ENCODE peak calls at places on chromosomes 16 and 17, in four cellular contexts. O is K562, T is HCT116, R is HepG2. Y is an unnamed sample. For H3K4me1, the result is how much of the 10 kb centered on the place peaks cover.

GRCh38 chr16:48105976-48106375 is 49.8 kb downstream of the ABCC12 start:
- DNase-seq in O (no peak), T (no peak), R (no peak), Y (no peak)

GRCh38 chr16:59045496-59045895 is 311.4 kb upstream of the GOT2 start:
- DNase-seq in O (no peak), T (no peak), R (no peak), Y (no peak)

GRCh38 chr17:66340720-66341119 is 38.3 kb downstream of the PRKCA start:
- DNase-seq in O (no peak), T (no peak), R (no peak), Y (no peak)

GRCh38 chr16:85971877-85972638 is 73.1 kb downstream of the IRF8 start:
- DNase-seq in O (no peak), T (no peak), R (no peak), Y (no peak)

GRCh38 chr17:75153854-75154194 is 488 bp downstream of the JPT1 start:
- DNase-seq in O (no peak), T (no peak), R (no peak), Y (no peak)

GRCh38 chr16:68529931-68530667 is 9.0 kb upstream of the ZFP90 start:
- DNase-seq in O (peak), T (peak), R (peak), Y (peak)

GRCh38 chr17:51371732-51372151 is 111.4 kb downstream of the UTP18 start:
- DNase-seq in O (peak), T (peak), R (peak), Y (peak)

GRCh38 chr16:47309581-47310312 is 151.1 kb downstream of the ITFG1 start:
- DNase-seq in O (no peak), T (no peak), R (no peak), Y (no peak)

GRCh38 chr17:51085150-51085805 is 35.4 kb downstream of the SPAG9 start:
- DNase-seq in O (no peak), T (no peak), R (no peak), Y (peak)

GRCh38 chr16:31138621-31139578 is 3.4 kb upstream of the PRSS8 start:
- DNase-seq in O (no peak), T (peak), R (peak), Y (no peak)

GRCh38 chr17:43755389-43755875 is 3.2 kb downstream of the SOST start:
- DNase-seq in O (no peak), T (no peak), R (no peak), Y (no peak)

GRCh38 chr16:69818811-69819587 is 56.9 kb downstream of the WWP2 start:
- DNase-seq in O (no peak), T (no peak), R (no peak), Y (no peak)

GRCh38 chr16:14472357-14472756 is 157.7 kb downstream of the PARN start:
- DNase-seq in O (no peak), T (no peak), R (no peak), Y (no peak)
- H3K4me1 ChIP-seq in O (under half), T (under half), R (half or more), Y (under half)

GRCh38 chr16:57044931-57045693 is 47.3 kb upstream of the CPNE2 start:
- DNase-seq in O (no peak), T (no peak), R (no peak), Y (no peak)

GRCh38 chr16:57042157-57043111 is 49.9 kb upstream of the CPNE2 start:
- DNase-seq in O (no peak), T (no peak), R (no peak), Y (no peak)

GRCh38 chr16:57043248-57043647 is 49.1 kb upstream of the CPNE2 start:
- DNase-seq in O (no peak), T (no peak), R (no peak), Y (no peak)

GRCh38 chr16:57048095-57048494 is 44.3 kb upstream of the CPNE2 start:
- DNase-seq in O (no peak), T (no peak), R (no peak), Y (no peak)

GRCh38 chr16:57045694-57046381 is 46.5 kb upstream of the CPNE2 start:
- DNase-seq in O (peak), T (peak), R (peak), Y (peak)
- TF ChIP-seq CTCF in O (peak), T (peak), R (peak), Y (peak)

GRCh38 chr17:70100983-70101382 is 26.0 kb downstream of the KCNJ16 start:
- DNase-seq in O (no peak), T (no peak), R (no peak), Y (no peak)
- TF ChIP-seq TCF7L2 in O (no peak), T (no peak), R (no peak), Y (no peak)

DNA sequence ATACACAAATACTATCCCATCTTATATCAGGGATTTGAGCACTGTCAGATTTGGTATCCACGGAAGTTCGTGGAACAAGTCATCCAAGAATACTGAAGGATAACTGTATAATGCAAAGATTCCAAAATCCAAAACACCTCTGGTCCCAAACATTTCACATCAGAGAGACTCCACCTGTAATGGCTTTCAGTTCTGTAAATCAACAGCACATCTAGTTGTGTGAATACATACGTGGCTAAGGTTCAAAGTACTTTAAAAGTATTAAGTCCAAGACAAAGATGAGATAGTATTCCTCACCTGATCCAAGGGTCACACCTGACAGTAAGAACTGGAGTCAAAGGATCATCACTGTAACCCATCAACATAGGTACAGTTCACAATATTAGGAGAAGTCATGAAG is 54.8 kb downstream of the KANSL1 start:
- DNase-seq in O (no peak), T (no peak), R (peak), Y (no peak)
- H3K4me1 ChIP-seq in O (under half), T (under half), R (half or more), Y (under half)

DNA sequence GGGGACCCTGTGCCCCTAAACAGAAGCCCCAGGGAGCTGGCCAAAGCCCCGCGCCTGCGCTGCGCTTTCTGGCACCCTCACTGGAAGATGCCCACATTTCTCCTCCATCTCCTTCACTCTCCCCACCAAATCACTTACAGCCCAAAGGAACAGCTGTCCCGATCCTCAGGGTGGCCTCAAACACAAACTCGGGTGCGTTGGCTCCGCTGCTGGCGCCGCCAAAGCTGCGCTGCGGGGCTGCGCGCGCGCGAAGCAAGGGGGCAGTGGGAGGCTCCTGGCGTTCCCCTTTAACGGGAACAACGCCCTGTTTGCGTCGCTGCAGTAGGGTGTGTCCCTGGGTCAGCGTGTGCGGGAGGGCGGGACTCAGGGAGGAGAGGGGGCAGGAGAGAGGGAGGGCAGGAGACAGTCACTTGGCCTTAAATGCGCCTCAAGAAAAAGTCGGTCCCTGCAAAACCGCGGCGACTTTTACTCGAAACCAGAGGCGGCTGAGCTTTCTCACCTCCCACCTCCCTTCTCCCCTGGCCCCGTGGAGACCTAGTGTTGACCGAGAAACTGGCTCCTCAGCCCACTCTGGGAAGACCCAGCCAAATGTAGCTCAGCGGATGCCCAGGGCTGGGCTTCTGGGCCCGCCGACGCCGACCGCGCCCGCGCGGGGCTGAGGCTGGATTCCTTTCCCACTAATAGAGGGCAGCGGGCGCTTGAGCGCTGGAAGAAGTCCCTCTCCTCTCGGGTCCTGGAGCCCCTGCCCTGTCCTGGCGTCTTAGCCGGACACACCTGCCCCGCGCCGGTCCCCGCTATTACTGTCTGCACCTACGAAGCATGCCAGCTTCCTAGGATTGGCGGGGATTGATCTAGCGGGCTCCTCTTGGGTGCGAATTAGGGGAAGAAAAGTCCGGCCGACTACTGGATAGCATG is 2.6 kb downstream of the PMP22 start:
- DNase-seq in O (peak), T (peak), R (no peak), Y (peak)
- TF ChIP-seq CTCF in O (peak), T (no peak), R (no peak), Y (no peak)

Y was measured in Panc1.